ENCODE peak calls at places on chromosomes 2 and 18, in four cellular contexts. V, A, B and O are unnamed samples.

GRCh38 chr2:44946681-44947360 is 5.3 kb downstream of the SIX3 start:
- DNase-seq in V (no peak), A (no peak), B (no peak), O (no peak)

GRCh38 chr2:43745457-43745856 is 28.4 kb upstream of the DYNC2LI1 start:
- DNase-seq in V (no peak), A (no peak), B (no peak), O (peak; percentile 66)

GRCh38 chr2:35035883-35036282 is 1319.7 kb upstream of the CRIM1 start:
- DNase-seq in V (no peak), A (no peak), B (no peak), O (no peak)

GRCh38 chr18:60599267-60599666 is 226.7 kb upstream of the MC4R start:
- DNase-seq in V (no peak), A (no peak), B (no peak), O (no peak)

GRCh38 chr2:153519260-153519875 is 40.8 kb upstream of the RPRM start:
- DNase-seq in V (peak; percentile 29), A (peak; percentile 69), B (peak; percentile 57), O (peak; percentile 36)

GRCh38 chr2:25098558-25099486 is 56.9 kb downstream of the EFR3B start:
- DNase-seq in V (no peak), A (peak; percentile 57), B (no peak), O (peak; percentile 27)

GRCh38 chr18:54742654-54743053 is 85.6 kb upstream of the RAB27B start:
- DNase-seq in V (no peak), A (peak; percentile 88), B (no peak), O (peak; percentile 86)

GRCh38 chr18:74082476-74083070 is 65.1 kb downstream of the FBXO15 start:
- DNase-seq in V (peak; percentile 80), A (no peak), B (peak; percentile 74), O (peak; percentile 65)

GRCh38 chr18:31301201-31301655 is 16.7 kb upstream of the DSG1 start:
- DNase-seq in V (no peak), A (no peak), B (no peak), O (no peak)

GRCh38 chr18:55534996-55535395 is 53.0 kb downstream of the TCF4 start:
- DNase-seq in V (no peak), A (no peak), B (no peak), O (no peak)

GRCh38 chr2:183207110-183207509 is 82.9 kb downstream of the NUP35 start:
- DNase-seq in V (no peak), A (no peak), B (no peak), O (peak; percentile 21)

GRCh38 chr18:79857082-79857661 is 59.4 kb downstream of the KCNG2 start:
- DNase-seq in V (peak; percentile 23), A (no peak), B (no peak), O (no peak)

GRCh38 chr2:219429958-219430586 is 4.6 kb upstream of the SPEG start:
- DNase-seq in V (no peak), A (no peak), B (no peak), O (no peak)

GRCh38 chr2:217905395-217905794 is 97.4 kb downstream of the TNS1 start:
- DNase-seq in V (no peak), A (peak; percentile 61), B (no peak), O (no peak)

GRCh38 chr18:54740146-54740844 is 88.0 kb upstream of the RAB27B start:
- DNase-seq in V (no peak), A (no peak), B (no peak), O (peak; percentile 42)

GRCh38 chr2:65800998-65801397 is 368.6 kb upstream of the SPRED2 start:
- DNase-seq in V (no peak), A (no peak), B (peak; percentile 56), O (no peak)

GRCh38 chr2:121902616-121903015 is 147.2 kb downstream of the TSN start:
- DNase-seq in V (no peak), A (no peak), B (no peak), O (no peak)

GRCh38 chr2:95345066-95345414 is 47.9 kb downstream of the KCNIP3 start:
- DNase-seq in V (no peak), A (no peak), B (no peak), O (no peak)

GRCh38 chr18:7273301-7273911 is 42.5 kb downstream of the LRRC30 start:
- DNase-seq in V (peak; percentile 33), A (peak; percentile 46), B (no peak), O (peak; percentile 16)

GRCh38 chr18:37553633-37554398 is 11.8 kb downstream of the CELF4 start:
- DNase-seq in V (no peak), A (no peak), B (peak; percentile 69), O (no peak)

GRCh38 chr2:46873632-46874068 is 42.0 kb downstream of the MCFD2 start:
- DNase-seq in V (peak; percentile 64), A (peak; percentile 70), B (no peak), O (peak; percentile 94)

GRCh38 chr2:120205901-120206581 is 17.2 kb downstream of the TMEM185B start:
- DNase-seq in V (no peak), A (no peak), B (peak; percentile 85), O (no peak)

GRCh38 chr18:68764016-68764415 is 33.9 kb upstream of the CCDC102B start:
- DNase-seq in V (no peak), A (no peak), B (no peak), O (peak; percentile 13)

GRCh38 chr2:130823886-130824491 is 12.7 kb upstream of the ARHGEF4 start:
- DNase-seq in V (no peak), A (no peak), B (no peak), O (no peak)

GRCh38 chr2:25257032-25257455 is 84.7 kb downstream of the DNMT3A start:
- DNase-seq in V (no peak), A (no peak), B (no peak), O (peak; percentile 65)

GRCh38 chr2:198930170-198930569 is 527.6 kb downstream of the SATB2 start:
- DNase-seq in V (no peak), A (no peak), B (peak; percentile 38), O (no peak)

GRCh38 chr2:146321175-146321574 is 1523.7 kb upstream of the ACVR2A start:
- DNase-seq in V (no peak), A (peak; percentile 29), B (no peak), O (no peak)

GRCh38 chr18:12287684-12288405 is 20.2 kb upstream of the TUBB6 start:
- DNase-seq in V (no peak), A (peak; percentile 72), B (peak; percentile 57), O (peak; percentile 96)

GRCh38 chr2:177020524-177021119 is 192.0 kb upstream of the HNRNPA3 start:
- DNase-seq in V (no peak), A (no peak), B (no peak), O (no peak)

GRCh38 chr2:58906151-58906645 is 665.1 kb upstream of the FANCL start:
- DNase-seq in V (no peak), A (no peak), B (no peak), O (no peak)

GRCh38 chr18:77059294-77059916 is 73.2 kb downstream of the MBP start:
- DNase-seq in V (peak; percentile 86), A (peak; percentile 67), B (peak; percentile 52), O (peak; percentile 61)

GRCh38 chr18:48829443-48830149 is 121.2 kb downstream of the SMAD7 start:
- DNase-seq in V (no peak), A (no peak), B (peak; percentile 54), O (no peak)

GRCh38 chr2:183552716-183553115 is 428.5 kb downstream of the NUP35 start:
- DNase-seq in V (no peak), A (no peak), B (no peak), O (no peak)

GRCh38 chr2:235274010-235274409 is 219.8 kb upstream of the AGAP1 start:
- DNase-seq in V (no peak), A (no peak), B (no peak), O (no peak)

GRCh38 chr2:235278771-235279355 is 215.0 kb upstream of the AGAP1 start:
- DNase-seq in V (no peak), A (no peak), B (no peak), O (no peak)

GRCh38 chr2:235277485-235277884 is 216.4 kb upstream of the AGAP1 start:
- DNase-seq in V (no peak), A (no peak), B (no peak), O (no peak)

GRCh38 chr2:235283246-235283645 is 210.6 kb upstream of the AGAP1 start:
- DNase-seq in V (no peak), A (no peak), B (no peak), O (no peak)

DNA sequence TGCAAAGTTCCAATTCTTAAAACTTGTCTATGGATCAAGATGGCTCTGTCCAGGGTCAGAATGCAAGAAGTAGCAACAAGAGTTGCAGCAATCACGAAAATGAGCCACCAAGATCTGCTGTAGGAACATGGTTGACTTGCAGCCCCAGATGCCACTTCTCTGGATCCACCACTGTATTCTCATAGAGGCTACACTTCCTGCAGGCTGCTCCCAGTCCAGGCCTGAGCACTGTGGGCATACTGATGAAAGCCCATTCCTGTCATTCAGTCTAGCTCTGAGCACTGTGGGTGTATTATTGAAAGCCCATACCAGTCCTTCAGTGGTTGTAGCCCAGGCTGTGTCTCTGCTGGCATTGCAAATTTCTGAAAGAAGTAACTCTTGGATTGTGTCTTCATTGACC is 213.9 kb upstream of the AGAP1 start:
- DNase-seq in V (no peak), A (no peak), B (no peak), O (no peak)
- TF ChIP-seq CTCF in V (no peak), A (no peak), B (no peak), O (no peak)

GRCh38 chr2:137096693-137097092 is 331.3 kb downstream of the THSD7B start:
- DNase-seq in V (no peak), A (no peak), B (peak; percentile 53), O (peak; percentile 2)
- TF ChIP-seq CTCF in V (no peak), A (no peak), B (no peak), O (peak; percentile 62)

GRCh38 chr2:159218389-159218788 is 68.1 kb downstream of the WDSUB1 start:
- DNase-seq in V (no peak), A (no peak), B (no peak), O (no peak)
- TF ChIP-seq CTCF in V (no peak), A (no peak), B (no peak), O (no peak)

DNA sequence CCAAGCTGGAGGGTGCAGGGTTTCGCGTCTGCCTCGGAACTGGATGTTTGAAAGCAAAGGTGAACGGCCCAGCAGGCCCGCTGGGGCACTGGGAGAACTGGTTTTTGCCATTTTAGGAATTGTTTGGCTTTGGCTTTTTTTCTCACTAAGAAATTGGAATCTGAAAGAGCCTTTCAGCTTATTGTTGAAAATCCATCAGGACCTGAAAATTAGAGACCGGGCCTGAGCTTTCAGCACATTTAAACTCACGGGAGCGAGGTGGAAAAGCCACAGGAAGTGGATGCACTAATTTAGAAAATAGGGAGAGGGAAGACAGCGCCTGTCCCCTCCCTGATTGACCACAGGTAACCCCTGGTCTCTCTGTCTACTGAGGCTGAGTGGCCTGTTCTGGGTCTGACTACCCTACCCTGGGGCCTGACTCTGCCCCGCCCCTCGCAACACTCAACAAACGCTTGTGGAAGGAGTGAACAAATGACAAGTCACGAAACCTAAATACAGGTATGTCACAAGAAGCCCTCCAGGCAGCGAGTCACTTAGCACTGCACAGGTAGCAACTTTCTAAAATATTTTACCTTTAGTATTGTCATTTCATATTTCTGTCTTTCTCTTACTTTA is 100.3 kb upstream of the MBOAT2 start:
- DNase-seq in V (no peak), A (no peak), B (no peak), O (no peak)
- TF ChIP-seq CTCF in V (no peak), A (no peak), B (no peak), O (no peak)

GRCh38 chr18:2114765-2115164 is 456.5 kb downstream of the METTL4 start:
- DNase-seq in V (no peak), A (no peak), B (no peak), O (no peak)

GRCh38 chr18:2108581-2108980 is 462.7 kb downstream of the METTL4 start:
- DNase-seq in V (no peak), A (no peak), B (no peak), O (peak; percentile 53)

GRCh38 chr18:2112435-2113045 is 458.8 kb downstream of the METTL4 start:
- DNase-seq in V (no peak), A (no peak), B (no peak), O (no peak)

GRCh38 chr18:2111456-2111855 is 459.8 kb downstream of the METTL4 start:
- DNase-seq in V (no peak), A (no peak), B (no peak), O (peak; percentile 57)

GRCh38 chr18:2114289-2114688 is 457.0 kb downstream of the METTL4 start:
- DNase-seq in V (no peak), A (no peak), B (no peak), O (no peak)
- TF ChIP-seq CTCF in V (no peak), A (no peak), B (no peak), O (no peak)